ENCODE peak calls at places on chromosome 4, in seven cellular contexts. T is mesendoderm, M is IMR-90, C is H1, H is neuronal stem cell, I is H9, S is trophoblast cell. A is an unnamed sample.

GRCh38 chr4:153486281-153487151 is 20.4 kb downstream of the TMEM131L start:
- DNase-seq in H (no peak), C (no peak), M (peak; percentile 91), S (peak; percentile 87), I (peak; percentile 58), T (peak; percentile 94), A (peak; percentile 58)

GRCh38 chr4:140300271-140300970 is 73.0 kb upstream of the SCOC start:
- DNase-seq in I (peak; percentile 2), T (peak; percentile 76), C (peak; percentile 40), M (peak; percentile 87), S (peak; percentile 26), H (no peak), A (peak; percentile 69)

GRCh38 chr4:164424852-164425251 is 329.1 kb upstream of the SMIM31 start:
- DNase-seq in C (no peak), M (no peak), T (no peak), I (no peak), H (no peak), S (no peak), A (no peak)

GRCh38 chr4:142080960-142081359 is 444.6 kb downstream of the IL15 start:
- DNase-seq in H (no peak), S (no peak), I (no peak), M (peak; percentile 39), T (peak; percentile 48), C (no peak), A (peak; percentile 41)

GRCh38 chr4:84496356-84497219 is 2.5 kb downstream of the NKX6-1 start:
- DNase-seq in I (peak; percentile 65), T (peak; percentile 73), M (no peak), H (no peak), S (no peak), C (peak; percentile 78), A (peak; percentile 26)

GRCh38 chr4:138894688-138895087 is 120.9 kb upstream of the NOCT start:
- DNase-seq in C (no peak), S (no peak), H (no peak), M (no peak), T (no peak), I (no peak), A (no peak)

GRCh38 chr4:7390906-7391636 is 43.7 kb downstream of the PSAPL1 start:
- DNase-seq in C (peak; percentile 38), T (no peak), S (no peak), I (peak; percentile 13), H (no peak), M (no peak), A (no peak)

GRCh38 chr4:188387134-188387791 is 248.0 kb downstream of the TRIML1 start:
- DNase-seq in H (peak; percentile 9), C (no peak), I (no peak), M (peak; percentile 54), S (peak; percentile 11), T (peak; percentile 83), A (peak; percentile 45)

GRCh38 chr4:52059372-52059771 is 8.3 kb downstream of the SPATA18 start:
- DNase-seq in S (no peak), C (no peak), T (no peak), M (peak; percentile 46), I (no peak), H (no peak), A (peak; percentile 41)

GRCh38 chr4:40736910-40737309 is 12.8 kb upstream of the NSUN7 start:
- DNase-seq in T (no peak), I (no peak), S (no peak), C (no peak), M (peak; percentile 22), H (no peak), A (peak; percentile 47)

GRCh38 chr4:182492456-182492855 is 249.3 kb downstream of the TENM3 start:
- DNase-seq in T (no peak), H (no peak), I (no peak), M (peak; percentile 76), C (no peak), S (no peak), A (peak; percentile 42)

GRCh38 chr4:8664976-8665375 is 72.4 kb downstream of the CPZ start:
- DNase-seq in C (no peak), M (no peak), T (no peak), H (no peak), I (no peak), S (no peak), A (no peak)

GRCh38 chr4:131370846-131371245 is 1778.2 kb upstream of the PCDH10 start:
- DNase-seq in M (no peak), S (no peak), T (no peak), I (no peak), H (no peak), C (no peak), A (no peak)

GRCh38 chr4:101156619-101157310 is 190.6 kb downstream of the PPP3CA start:
- DNase-seq in I (no peak), M (peak; percentile 28), H (no peak), S (no peak), T (peak; percentile 38), C (no peak), A (no peak)

GRCh38 chr4:150348079-150348478 is 233.9 kb upstream of the MAB21L2 start:
- DNase-seq in H (no peak), I (no peak), C (no peak), T (no peak), S (no peak), M (peak; percentile 65), A (peak; percentile 73)

GRCh38 chr4:15003891-15004700 is 1.8 kb downstream of the CPEB2 start:
- DNase-seq in T (peak; percentile 64), H (peak; percentile 27), S (peak; percentile 46), M (no peak), C (peak; percentile 60), I (peak; percentile 38), A (peak; percentile 18)

GRCh38 chr4:112418092-112418491 is 97.9 kb downstream of the NEUROG2 start:
- DNase-seq in S (no peak), M (no peak), C (peak; percentile 84), H (no peak), I (peak; percentile 74), T (peak; percentile 73), A (no peak)

GRCh38 chr4:106034205-106034604 is 138.9 kb downstream of the NPNT start:
- DNase-seq in T (no peak), C (no peak), H (no peak), M (no peak), I (no peak), S (no peak), A (peak; percentile 46)

DNA sequence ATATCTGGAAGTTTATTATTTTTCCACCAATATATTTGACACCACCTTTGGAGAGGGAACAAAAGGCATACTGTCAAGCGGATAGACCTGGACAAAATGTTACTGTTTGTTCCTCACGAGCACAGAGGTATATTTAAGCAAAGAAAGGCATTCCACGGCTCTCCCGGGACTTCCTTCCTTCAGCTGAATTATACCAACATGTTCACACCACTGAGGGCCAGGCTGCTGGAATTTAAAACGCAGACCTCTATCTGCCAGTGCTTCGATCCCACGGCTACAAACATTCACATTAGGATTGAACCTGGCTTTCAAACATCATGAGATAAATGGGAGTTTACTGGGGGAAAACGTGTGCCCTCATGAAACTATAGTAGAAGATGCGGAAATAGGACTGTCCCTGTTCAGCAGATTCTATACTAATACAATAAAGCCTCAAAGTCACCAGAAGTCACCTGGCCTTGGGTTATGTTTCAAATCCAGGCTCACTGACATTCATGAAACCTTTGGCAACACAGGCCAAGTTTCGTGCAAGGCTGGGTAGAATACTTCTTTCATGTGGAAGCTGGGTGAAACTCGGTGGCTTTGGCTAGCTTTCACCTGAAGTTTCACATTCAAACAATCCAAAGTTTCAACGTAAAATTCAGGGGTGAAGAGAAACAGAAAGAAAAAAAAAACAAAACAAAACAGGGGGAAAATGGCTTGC is 39.5 kb downstream of the SORBS2 start:
- DNase-seq in T (no peak), C (no peak), I (no peak), H (no peak), S (no peak), M (no peak), A (no peak)
- H3K9ac ChIP-seq in T (no peak overlapping the region), C (no peak overlapping the region), I (no peak overlapping the region), H (no peak overlapping the region), S (no peak overlapping the region), M (no peak overlapping the region), A (no peak overlapping the region)

DNA sequence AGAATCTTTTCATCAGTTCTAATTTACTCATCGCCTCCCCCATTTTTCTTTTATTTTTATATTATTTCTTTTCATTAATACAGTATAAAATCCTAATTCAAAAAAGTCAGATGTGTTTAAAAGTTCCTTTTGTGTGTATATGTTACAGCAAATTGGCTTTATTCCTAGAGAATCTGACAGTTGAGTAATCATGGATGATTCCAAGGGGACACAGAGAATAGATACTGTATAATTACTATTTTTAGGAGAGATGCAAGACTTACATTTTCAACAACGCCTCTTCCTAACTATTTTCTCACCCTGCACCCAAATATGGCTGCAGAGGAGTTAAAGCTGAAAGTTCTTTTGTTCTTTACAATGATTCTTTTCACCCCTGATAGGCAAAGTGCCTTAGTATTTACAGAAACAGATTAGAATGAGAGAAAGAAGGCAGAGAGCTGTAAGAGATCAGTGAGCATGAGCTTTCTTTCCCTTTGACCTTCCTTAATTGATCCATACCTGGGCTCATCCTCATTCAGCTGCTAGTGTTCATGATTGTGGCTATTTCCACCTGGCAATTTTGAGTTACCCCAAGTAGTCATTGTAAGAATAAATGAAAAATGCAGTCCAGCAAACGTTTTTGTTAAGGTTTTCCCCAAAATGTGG is 210.8 kb downstream of the SLC4A4 start:
- DNase-seq in H (no peak), M (peak; percentile 22), S (no peak), I (no peak), T (peak; percentile 61), C (no peak), A (no peak)
- H2AK5ac ChIP-seq in H (no peak overlapping the region), M (no peak overlapping the region), S (no peak overlapping the region), I (no peak overlapping the region), T (no peak overlapping the region), C (no peak overlapping the region), A (no peak overlapping the region)

DNA sequence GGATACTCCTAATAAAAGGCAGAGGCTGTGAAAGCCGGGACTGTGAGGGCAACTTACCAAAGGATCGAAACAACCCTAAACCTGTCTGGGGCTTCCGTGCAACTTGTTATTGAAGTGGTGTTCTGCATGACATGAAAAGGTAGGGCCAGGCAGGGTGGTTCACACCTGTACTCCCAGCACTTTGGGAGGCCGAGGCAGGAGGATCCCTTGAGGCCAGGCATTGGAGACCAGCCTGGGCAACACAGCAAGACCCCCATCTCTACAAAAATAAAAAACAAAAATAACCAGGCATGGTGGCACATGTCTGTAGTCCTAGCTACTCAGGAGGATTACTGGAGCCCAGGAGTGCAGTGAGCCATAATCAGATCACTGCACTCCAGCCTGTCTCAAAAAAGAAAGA is 12.3 kb downstream of the CASP3 start:
- DNase-seq in T (no peak), S (no peak), C (no peak), M (no peak), I (no peak), H (no peak), A (no peak)
- H3K4me1 ChIP-seq in T (no peaks in the 10 kb centered on the region), S (no peaks in the 10 kb centered on the region), C (no peaks in the 10 kb centered on the region), M (no peaks in the 10 kb centered on the region), I (no peaks in the 10 kb centered on the region), H (no peaks in the 10 kb centered on the region), A (peaks cover 2% of the 10 kb centered on the region)

GRCh38 chr4:168723569-168723968 is 226.7 kb downstream of the PALLD start:
- DNase-seq in M (peak; percentile 56), S (no peak), C (no peak), T (no peak), H (no peak), I (no peak), A (no peak)

GRCh38 chr4:168724243-168724642 is 227.4 kb downstream of the PALLD start:
- DNase-seq in T (no peak), S (no peak), M (no peak), C (no peak), I (no peak), H (no peak), A (no peak)

GRCh38 chr4:168722391-168722790 is 225.5 kb downstream of the PALLD start:
- DNase-seq in H (no peak), C (no peak), I (no peak), T (no peak), M (no peak), S (no peak), A (no peak)

GRCh38 chr4:168724960-168725359 is 228.1 kb downstream of the PALLD start:
- DNase-seq in C (no peak), S (no peak), M (peak; percentile 74), H (no peak), T (peak; percentile 33), I (no peak), A (no peak)

GRCh38 chr4:168723020-168723419 is 226.2 kb downstream of the PALLD start:
- DNase-seq in M (peak; percentile 75), T (no peak), S (no peak), C (no peak), I (no peak), H (no peak), A (peak; percentile 59)
- H3K9ac ChIP-seq in M (no peak overlapping the region), T (no peak overlapping the region), S (no peak overlapping the region), C (no peak overlapping the region), I (no peak overlapping the region), H (no peak overlapping the region), A (no peak overlapping the region)